ENCODE peak calls at places on chromosomes 6 and 20, in six cellular contexts. One of them, this sample, is unnamed.

GRCh38 chr6:37695273-37695672 is 2.4 kb downstream of the MDGA1 start:
- DNase-seq in neural progenitor cell: peak; percentile 42
- DNase-seq in brain microvascular endothelial cell: no peak
- DNase-seq in fibroblast of mammary gland: no peak
- DNase-seq in Peyer's patch: no peak
- DNase-seq in ovary: no peak
- DNase-seq in this sample: no peak

GRCh38 chr6:53795702-53796450 is 1.1 kb downstream of the LRRC1 start:
- DNase-seq in neural progenitor cell: peak; percentile 69
- DNase-seq in brain microvascular endothelial cell: no peak
- DNase-seq in fibroblast of mammary gland: no peak
- DNase-seq in Peyer's patch: peak; percentile 62
- DNase-seq in ovary: peak; percentile 20
- DNase-seq in this sample: peak; percentile 67

GRCh38 chr6:20467437-20467836 is 65.8 kb downstream of the E2F3 start:
- DNase-seq in neural progenitor cell: no peak
- DNase-seq in brain microvascular endothelial cell: no peak
- DNase-seq in fibroblast of mammary gland: no peak
- DNase-seq in Peyer's patch: no peak
- DNase-seq in ovary: no peak
- DNase-seq in this sample: no peak

GRCh38 chr20:44642203-44643153 is 9.0 kb downstream of the ADA start:
- DNase-seq in neural progenitor cell: peak; percentile 29
- DNase-seq in brain microvascular endothelial cell: peak; percentile 86
- DNase-seq in fibroblast of mammary gland: peak; percentile 90
- DNase-seq in Peyer's patch: peak; percentile 85
- DNase-seq in ovary: peak; percentile 47
- DNase-seq in this sample: peak; percentile 75

GRCh38 chr6:158645064-158646022 is 800 bp upstream of the DYNLT1 start:
- DNase-seq in neural progenitor cell: no peak
- DNase-seq in brain microvascular endothelial cell: no peak
- DNase-seq in fibroblast of mammary gland: no peak
- DNase-seq in Peyer's patch: peak; percentile 41
- DNase-seq in ovary: peak; percentile 6
- DNase-seq in this sample: no peak

GRCh38 chr20:55581519-55581918 is 423.8 kb downstream of the CBLN4 start:
- DNase-seq in neural progenitor cell: no peak
- DNase-seq in brain microvascular endothelial cell: no peak
- DNase-seq in fibroblast of mammary gland: no peak
- DNase-seq in Peyer's patch: no peak
- DNase-seq in ovary: no peak
- DNase-seq in this sample: no peak

GRCh38 chr6:151412905-151413304 is 21.5 kb upstream of the ZBTB2 start:
- DNase-seq in neural progenitor cell: no peak
- DNase-seq in brain microvascular endothelial cell: no peak
- DNase-seq in fibroblast of mammary gland: no peak
- DNase-seq in Peyer's patch: no peak
- DNase-seq in ovary: no peak
- DNase-seq in this sample: no peak

GRCh38 chr6:166989427-166990034 is 9.7 kb upstream of the CEP43 start:
- DNase-seq in neural progenitor cell: peak; percentile 9
- DNase-seq in brain microvascular endothelial cell: no peak
- DNase-seq in fibroblast of mammary gland: peak; percentile 59
- DNase-seq in Peyer's patch: no peak
- DNase-seq in ovary: no peak
- DNase-seq in this sample: no peak

GRCh38 chr6:52531396-52531795 is 45.5 kb downstream of the TRAM2 start:
- DNase-seq in neural progenitor cell: no peak
- DNase-seq in brain microvascular endothelial cell: no peak
- DNase-seq in fibroblast of mammary gland: no peak
- DNase-seq in Peyer's patch: no peak
- DNase-seq in ovary: no peak
- DNase-seq in this sample: no peak

GRCh38 chr6:56595490-56596122 is 47.1 kb downstream of the DST start:
- DNase-seq in neural progenitor cell: peak; percentile 74
- DNase-seq in brain microvascular endothelial cell: peak; percentile 23
- DNase-seq in fibroblast of mammary gland: peak; percentile 63
- DNase-seq in Peyer's patch: peak; percentile 64
- DNase-seq in ovary: peak; percentile 12
- DNase-seq in this sample: peak; percentile 67

GRCh38 chr20:3011752-3012151 is 31.7 kb upstream of the GNRH2 start:
- DNase-seq in neural progenitor cell: no peak
- DNase-seq in brain microvascular endothelial cell: no peak
- DNase-seq in fibroblast of mammary gland: no peak
- DNase-seq in Peyer's patch: no peak
- DNase-seq in ovary: no peak
- DNase-seq in this sample: no peak

GRCh38 chr6:150233797-150234399 is 91.1 kb downstream of the PPP1R14C start:
- DNase-seq in neural progenitor cell: no peak
- DNase-seq in brain microvascular endothelial cell: no peak
- DNase-seq in fibroblast of mammary gland: no peak
- DNase-seq in Peyer's patch: no peak
- DNase-seq in ovary: no peak
- DNase-seq in this sample: no peak

GRCh38 chr6:166297606-166298005 is 10.6 kb downstream of the PRR18 start:
- DNase-seq in neural progenitor cell: no peak
- DNase-seq in brain microvascular endothelial cell: no peak
- DNase-seq in fibroblast of mammary gland: no peak
- DNase-seq in Peyer's patch: no peak
- DNase-seq in ovary: no peak
- DNase-seq in this sample: no peak

GRCh38 chr20:58349586-58349985 is 39.4 kb upstream of the VAPB start:
- DNase-seq in neural progenitor cell: no peak
- DNase-seq in brain microvascular endothelial cell: peak; percentile 73
- DNase-seq in fibroblast of mammary gland: peak; percentile 90
- DNase-seq in Peyer's patch: no peak
- DNase-seq in ovary: no peak
- DNase-seq in this sample: no peak

GRCh38 chr6:39926668-39927067 is 7.6 kb downstream of the MOCS1 start:
- DNase-seq in neural progenitor cell: no peak
- DNase-seq in brain microvascular endothelial cell: no peak
- DNase-seq in fibroblast of mammary gland: no peak
- DNase-seq in Peyer's patch: no peak
- DNase-seq in ovary: no peak
- DNase-seq in this sample: no peak

GRCh38 chr20:2032168-2032567 is 38.3 kb upstream of the PDYN start:
- DNase-seq in neural progenitor cell: peak; percentile 37
- DNase-seq in brain microvascular endothelial cell: no peak
- DNase-seq in fibroblast of mammary gland: no peak
- DNase-seq in Peyer's patch: no peak
- DNase-seq in ovary: no peak
- DNase-seq in this sample: no peak

GRCh38 chr6:136550330-136551071 is at the start of gene MAP7:
- DNase-seq in neural progenitor cell: peak; percentile 92
- DNase-seq in brain microvascular endothelial cell: no peak
- DNase-seq in fibroblast of mammary gland: no peak
- DNase-seq in Peyer's patch: peak; percentile 91
- DNase-seq in ovary: peak; percentile 59
- DNase-seq in this sample: peak; percentile 75

GRCh38 chr6:143806282-143807102 is 36.6 kb upstream of the LTV1 start:
- DNase-seq in neural progenitor cell: no peak
- DNase-seq in brain microvascular endothelial cell: peak; percentile 93
- DNase-seq in fibroblast of mammary gland: peak; percentile 86
- DNase-seq in Peyer's patch: no peak
- DNase-seq in ovary: no peak
- DNase-seq in this sample: no peak

GRCh38 chr6:166444446-166444845 is 61.7 kb upstream of the MPC1 start:
- DNase-seq in neural progenitor cell: no peak
- DNase-seq in brain microvascular endothelial cell: no peak
- DNase-seq in fibroblast of mammary gland: no peak
- DNase-seq in Peyer's patch: no peak
- DNase-seq in ovary: no peak
- DNase-seq in this sample: no peak

GRCh38 chr20:21237956-21238355 is 65.2 kb upstream of the XRN2 start:
- DNase-seq in neural progenitor cell: no peak
- DNase-seq in brain microvascular endothelial cell: no peak
- DNase-seq in fibroblast of mammary gland: no peak
- DNase-seq in Peyer's patch: no peak
- DNase-seq in ovary: no peak
- DNase-seq in this sample: no peak

GRCh38 chr6:56708810-56709597 is 66.3 kb upstream of the DST start:
- DNase-seq in neural progenitor cell: peak; percentile 62
- DNase-seq in brain microvascular endothelial cell: no peak
- DNase-seq in fibroblast of mammary gland: peak; percentile 81
- DNase-seq in Peyer's patch: no peak
- DNase-seq in ovary: no peak
- DNase-seq in this sample: no peak

GRCh38 chr6:82906489-82906888 is 159.2 kb downstream of the UBE3D start:
- DNase-seq in neural progenitor cell: peak; percentile 25
- DNase-seq in brain microvascular endothelial cell: no peak
- DNase-seq in fibroblast of mammary gland: peak; percentile 14
- DNase-seq in Peyer's patch: no peak
- DNase-seq in ovary: no peak
- DNase-seq in this sample: no peak

GRCh38 chr6:32752580-32752979 is 10.8 kb downstream of the HLA-DQB2 start:
- DNase-seq in neural progenitor cell: no peak
- DNase-seq in brain microvascular endothelial cell: no peak
- DNase-seq in fibroblast of mammary gland: peak; percentile 26
- DNase-seq in Peyer's patch: no peak
- DNase-seq in ovary: no peak
- DNase-seq in this sample: no peak

GRCh38 chr6:158789115-158789917 is 29.9 kb downstream of the EZR start:
- DNase-seq in neural progenitor cell: no peak
- DNase-seq in brain microvascular endothelial cell: no peak
- DNase-seq in fibroblast of mammary gland: no peak
- DNase-seq in Peyer's patch: peak; percentile 85
- DNase-seq in ovary: no peak
- DNase-seq in this sample: no peak

GRCh38 chr6:67759001-67759400 is 876.1 kb upstream of the ADGRB3 start:
- DNase-seq in neural progenitor cell: no peak
- DNase-seq in brain microvascular endothelial cell: no peak
- DNase-seq in fibroblast of mammary gland: no peak
- DNase-seq in Peyer's patch: no peak
- DNase-seq in ovary: no peak
- DNase-seq in this sample: no peak

DNA sequence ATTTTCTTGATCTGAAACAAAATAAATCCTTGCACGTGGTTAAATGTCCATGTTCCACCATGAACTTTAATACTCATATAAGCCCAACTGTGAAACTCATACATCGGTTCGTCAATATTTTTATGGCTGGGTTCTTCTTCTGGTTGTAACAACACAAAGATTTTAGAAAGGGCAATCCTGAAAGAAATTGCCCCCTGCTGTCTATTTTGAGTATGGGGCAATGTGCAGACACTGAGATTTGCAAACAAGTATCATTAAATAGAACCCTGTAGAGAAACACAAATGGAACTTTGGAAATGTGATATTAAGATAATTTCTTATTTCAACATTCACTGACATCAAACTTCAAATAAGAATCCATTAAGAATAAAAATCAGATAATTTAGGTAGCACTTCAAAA is 80.2 kb upstream of the PHACTR1 start:
- DNase-seq in neural progenitor cell: no peak
- DNase-seq in brain microvascular endothelial cell: no peak
- DNase-seq in fibroblast of mammary gland: no peak
- DNase-seq in Peyer's patch: no peak
- DNase-seq in ovary: no peak
- DNase-seq in this sample: no peak
- TF ChIP-seq CTCF in neural progenitor cell: peak; percentile 35
- TF ChIP-seq CTCF in brain microvascular endothelial cell: peak; percentile 7
- TF ChIP-seq CTCF in fibroblast of mammary gland: no peak
- TF ChIP-seq CTCF in Peyer's patch: no peak
- TF ChIP-seq CTCF in ovary: no peak
- TF ChIP-seq CTCF in this sample: no peak

DNA sequence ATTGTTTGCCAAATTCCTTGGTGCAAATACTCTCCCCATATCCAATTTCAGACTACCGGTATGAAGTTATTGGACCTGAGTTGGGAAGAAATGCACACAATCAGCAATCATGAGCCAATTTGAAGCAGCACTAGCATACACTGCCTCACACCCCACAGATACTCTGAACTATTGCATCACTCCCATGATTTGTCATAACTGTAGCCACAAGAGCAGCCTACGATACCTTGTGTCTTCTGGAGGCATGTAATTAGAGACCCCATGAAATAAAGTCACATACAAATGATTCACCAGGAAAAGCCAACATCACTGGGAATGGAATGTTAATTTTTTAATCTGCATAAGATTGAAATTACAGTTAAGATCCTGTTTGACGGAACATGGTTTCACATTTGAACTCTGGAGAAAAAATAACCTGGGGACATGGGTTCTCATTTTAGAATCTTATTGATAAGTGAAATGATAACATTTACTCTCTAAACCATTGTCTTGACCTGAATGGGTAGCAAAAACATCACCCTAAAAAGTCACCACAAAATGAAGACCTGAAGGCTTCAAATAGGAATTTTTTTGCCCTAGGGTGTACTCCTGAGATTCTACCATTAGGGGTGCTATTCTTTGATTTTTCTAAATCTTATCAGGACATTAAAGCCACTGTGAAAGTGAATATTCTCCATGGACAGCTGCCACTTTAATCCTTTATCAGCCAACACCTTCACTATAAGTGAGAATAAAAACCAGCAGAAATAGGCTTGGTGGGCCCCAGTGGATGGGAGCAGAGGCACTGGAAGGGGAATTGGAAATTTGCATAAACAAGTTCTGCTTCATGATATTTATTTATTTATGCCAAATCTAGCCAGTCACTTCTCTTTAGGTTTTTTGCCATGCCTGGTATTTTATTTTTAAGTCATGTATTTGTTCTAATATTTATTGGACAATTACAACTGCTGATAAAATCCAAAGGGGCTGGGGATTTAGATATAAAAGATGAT is 34.5 kb upstream of the HBS1L start:
- DNase-seq in neural progenitor cell: peak; percentile 18
- DNase-seq in brain microvascular endothelial cell: peak; percentile 54
- DNase-seq in fibroblast of mammary gland: peak; percentile 85
- DNase-seq in Peyer's patch: no peak
- DNase-seq in ovary: no peak
- DNase-seq in this sample: no peak
- H3K4me3 ChIP-seq in neural progenitor cell: no peak overlapping the region
- H3K4me3 ChIP-seq in brain microvascular endothelial cell: peak overlapping the region; percentile 4
- H3K4me3 ChIP-seq in fibroblast of mammary gland: no peak overlapping the region
- H3K4me3 ChIP-seq in Peyer's patch: no peak overlapping the region
- H3K4me3 ChIP-seq in ovary: no peak overlapping the region
- H3K4me3 ChIP-seq in this sample: no peak overlapping the region

GRCh38 chr6:155883334-155883731 is 427.7 kb upstream of the NOX3 start:
- DNase-seq in neural progenitor cell: no peak
- DNase-seq in brain microvascular endothelial cell: no peak
- DNase-seq in fibroblast of mammary gland: no peak
- DNase-seq in Peyer's patch: no peak
- DNase-seq in ovary: no peak
- DNase-seq in this sample: no peak
- TF ChIP-seq CTCF in neural progenitor cell: no peak
- TF ChIP-seq CTCF in brain microvascular endothelial cell: no peak
- TF ChIP-seq CTCF in fibroblast of mammary gland: no peak
- TF ChIP-seq CTCF in Peyer's patch: no peak
- TF ChIP-seq CTCF in ovary: no peak
- TF ChIP-seq CTCF in this sample: no peak

DNA sequence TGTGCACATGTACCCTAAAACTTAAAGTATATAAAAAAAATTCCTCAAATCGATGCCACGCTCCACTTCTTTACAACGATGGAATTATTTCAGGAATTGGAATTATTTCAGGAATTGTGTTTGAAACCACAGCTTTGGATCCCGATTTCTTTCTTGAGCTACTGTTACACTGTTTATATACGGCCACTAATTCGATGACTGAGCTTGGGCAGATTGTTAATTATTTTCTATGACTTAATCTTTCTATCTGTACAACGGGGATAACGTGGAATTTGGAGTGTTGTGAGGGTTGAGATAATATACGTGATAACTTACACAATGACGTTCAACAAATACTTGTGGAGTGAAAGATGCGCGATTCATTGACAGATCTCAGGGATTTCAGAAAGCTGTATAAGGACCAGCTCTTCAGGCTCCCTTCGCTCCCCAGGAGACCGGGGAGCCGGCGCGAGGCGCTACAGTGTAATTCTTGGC is 171.3 kb downstream of the SLC16A10 start:
- DNase-seq in neural progenitor cell: no peak
- DNase-seq in brain microvascular endothelial cell: no peak
- DNase-seq in fibroblast of mammary gland: no peak
- DNase-seq in Peyer's patch: no peak
- DNase-seq in ovary: no peak
- DNase-seq in this sample: no peak
- H3K4me3 ChIP-seq in neural progenitor cell: peak overlapping the region; percentile 15
- H3K4me3 ChIP-seq in brain microvascular endothelial cell: peak overlapping the region; percentile 43
- H3K4me3 ChIP-seq in fibroblast of mammary gland: peak overlapping the region; percentile 44
- H3K4me3 ChIP-seq in Peyer's patch: peak overlapping the region; percentile 85
- H3K4me3 ChIP-seq in ovary: peak overlapping the region; percentile 35
- H3K4me3 ChIP-seq in this sample: peak overlapping the region; percentile 90